ENCODE peak calls at places on chromosome 6, in seven cellular contexts. One of them, this sample, is unnamed.

GRCh38 chr6:152160346-152160745 is 352.9 kb downstream of the ESR1 start:
- DNase-seq in psoas muscle: no peak
- DNase-seq in neural progenitor cell: no peak
- DNase-seq in right lobe of liver: no peak
- DNase-seq in colonic mucosa: no peak
- DNase-seq in mucosa of descending colon: no peak
- DNase-seq in GM12865: peak
- DNase-seq in this sample: peak

GRCh38 chr6:64908104-64908503 is 798.9 kb downstream of the EYS start:
- DNase-seq in neural progenitor cell: no peak
- DNase-seq in right lobe of liver: no peak
- DNase-seq in psoas muscle: no peak
- DNase-seq in mucosa of descending colon: no peak
- DNase-seq in colonic mucosa: no peak
- DNase-seq in GM12865: no peak
- DNase-seq in this sample: no peak

GRCh38 chr6:169974663-169975062 is 223.2 kb downstream of the ERMARD start:
- DNase-seq in psoas muscle: no peak
- DNase-seq in right lobe of liver: no peak
- DNase-seq in GM12865: no peak
- DNase-seq in colonic mucosa: no peak
- DNase-seq in mucosa of descending colon: peak
- DNase-seq in neural progenitor cell: no peak
- DNase-seq in this sample: no peak

GRCh38 chr6:109454483-109455160 is 950 bp downstream of the MICAL1 start:
- DNase-seq in right lobe of liver: no peak
- DNase-seq in GM12865: peak
- DNase-seq in psoas muscle: no peak
- DNase-seq in colonic mucosa: peak
- DNase-seq in mucosa of descending colon: peak
- DNase-seq in neural progenitor cell: no peak
- DNase-seq in this sample: peak

GRCh38 chr6:107740496-107741190 is 83.5 kb downstream of the SCML4 start:
- DNase-seq in colonic mucosa: peak
- DNase-seq in GM12865: peak
- DNase-seq in neural progenitor cell: no peak
- DNase-seq in psoas muscle: no peak
- DNase-seq in mucosa of descending colon: peak
- DNase-seq in right lobe of liver: no peak
- DNase-seq in this sample: no peak

GRCh38 chr6:138716971-138717370 is 56.6 kb upstream of the CCDC28A start:
- DNase-seq in right lobe of liver: no peak
- DNase-seq in GM12865: no peak
- DNase-seq in psoas muscle: no peak
- DNase-seq in neural progenitor cell: no peak
- DNase-seq in mucosa of descending colon: no peak
- DNase-seq in colonic mucosa: no peak
- DNase-seq in this sample: no peak

GRCh38 chr6:5116243-5116991 is 31.3 kb downstream of the PPP1R3G start:
- DNase-seq in GM12865: no peak
- DNase-seq in right lobe of liver: no peak
- DNase-seq in colonic mucosa: no peak
- DNase-seq in psoas muscle: no peak
- DNase-seq in mucosa of descending colon: no peak
- DNase-seq in neural progenitor cell: no peak
- DNase-seq in this sample: no peak

GRCh38 chr6:108477034-108477433 is 83.7 kb upstream of the FOXO3 start:
- DNase-seq in mucosa of descending colon: no peak
- DNase-seq in neural progenitor cell: peak
- DNase-seq in psoas muscle: no peak
- DNase-seq in colonic mucosa: no peak
- DNase-seq in right lobe of liver: no peak
- DNase-seq in GM12865: no peak
- DNase-seq in this sample: no peak

GRCh38 chr6:130076512-130076911 is 58.1 kb downstream of the L3MBTL3 start:
- DNase-seq in mucosa of descending colon: no peak
- DNase-seq in neural progenitor cell: no peak
- DNase-seq in GM12865: peak
- DNase-seq in psoas muscle: no peak
- DNase-seq in right lobe of liver: no peak
- DNase-seq in colonic mucosa: no peak
- DNase-seq in this sample: no peak

GRCh38 chr6:169156108-169156821 is 97.4 kb downstream of the THBS2 start:
- DNase-seq in GM12865: no peak
- DNase-seq in colonic mucosa: no peak
- DNase-seq in neural progenitor cell: no peak
- DNase-seq in right lobe of liver: no peak
- DNase-seq in psoas muscle: no peak
- DNase-seq in mucosa of descending colon: no peak
- DNase-seq in this sample: no peak

GRCh38 chr6:128966934-128967333 is 84.0 kb downstream of the LAMA2 start:
- DNase-seq in psoas muscle: no peak
- DNase-seq in neural progenitor cell: no peak
- DNase-seq in right lobe of liver: no peak
- DNase-seq in mucosa of descending colon: no peak
- DNase-seq in GM12865: no peak
- DNase-seq in colonic mucosa: no peak
- DNase-seq in this sample: no peak

GRCh38 chr6:7920425-7920824 is 9.8 kb upstream of the TXNDC5 start:
- DNase-seq in GM12865: no peak
- DNase-seq in mucosa of descending colon: no peak
- DNase-seq in psoas muscle: no peak
- DNase-seq in colonic mucosa: no peak
- DNase-seq in right lobe of liver: no peak
- DNase-seq in neural progenitor cell: no peak
- DNase-seq in this sample: no peak

GRCh38 chr6:107491791-107492674 is 2.1 kb downstream of the SOBP start:
- DNase-seq in GM12865: no peak
- DNase-seq in psoas muscle: peak
- DNase-seq in colonic mucosa: no peak
- DNase-seq in mucosa of descending colon: no peak
- DNase-seq in right lobe of liver: peak
- DNase-seq in neural progenitor cell: no peak
- DNase-seq in this sample: no peak

GRCh38 chr6:115667478-115667996 is 393.2 kb downstream of the FRK start:
- DNase-seq in mucosa of descending colon: no peak
- DNase-seq in neural progenitor cell: no peak
- DNase-seq in colonic mucosa: no peak
- DNase-seq in GM12865: no peak
- DNase-seq in psoas muscle: no peak
- DNase-seq in right lobe of liver: peak
- DNase-seq in this sample: no peak

GRCh38 chr6:77926198-77926752 is 273.4 kb downstream of the MEI4 start:
- DNase-seq in mucosa of descending colon: no peak
- DNase-seq in neural progenitor cell: peak
- DNase-seq in psoas muscle: no peak
- DNase-seq in GM12865: peak
- DNase-seq in colonic mucosa: no peak
- DNase-seq in right lobe of liver: no peak
- DNase-seq in this sample: no peak
- TF ChIP-seq CTCF in mucosa of descending colon: no peak
- TF ChIP-seq CTCF in neural progenitor cell: peak
- TF ChIP-seq CTCF in psoas muscle: no peak
- TF ChIP-seq CTCF in GM12865: peak
- TF ChIP-seq CTCF in colonic mucosa: no peak
- TF ChIP-seq CTCF in right lobe of liver: peak
- TF ChIP-seq CTCF in this sample: no peak

DNA sequence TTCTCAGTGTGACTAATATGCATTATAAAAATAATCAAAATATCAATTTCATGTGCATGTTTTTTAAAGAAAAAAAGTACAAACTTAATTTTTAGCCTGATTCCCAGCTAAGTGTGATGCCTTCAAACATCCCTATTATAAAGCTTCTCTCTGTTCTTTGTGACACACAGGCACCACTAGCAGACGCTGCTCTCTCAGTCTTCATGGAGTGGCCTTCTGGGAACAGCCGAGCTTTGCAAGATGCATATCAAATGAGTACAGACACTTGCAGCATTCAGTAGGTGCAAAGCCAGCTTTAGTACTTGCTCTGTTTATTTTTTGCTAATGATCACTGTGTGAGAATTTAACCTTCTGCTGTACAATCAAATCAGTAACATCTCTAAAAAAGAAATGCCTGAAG is 340.0 kb downstream of the ADGRB3 start:
- DNase-seq in psoas muscle: no peak
- DNase-seq in mucosa of descending colon: no peak
- DNase-seq in colonic mucosa: no peak
- DNase-seq in neural progenitor cell: peak
- DNase-seq in GM12865: no peak
- DNase-seq in right lobe of liver: no peak
- DNase-seq in this sample: no peak
- TF ChIP-seq CTCF in psoas muscle: no peak
- TF ChIP-seq CTCF in mucosa of descending colon: no peak
- TF ChIP-seq CTCF in colonic mucosa: no peak
- TF ChIP-seq CTCF in neural progenitor cell: peak
- TF ChIP-seq CTCF in GM12865: no peak
- TF ChIP-seq CTCF in right lobe of liver: no peak
- TF ChIP-seq CTCF in this sample: no peak

DNA sequence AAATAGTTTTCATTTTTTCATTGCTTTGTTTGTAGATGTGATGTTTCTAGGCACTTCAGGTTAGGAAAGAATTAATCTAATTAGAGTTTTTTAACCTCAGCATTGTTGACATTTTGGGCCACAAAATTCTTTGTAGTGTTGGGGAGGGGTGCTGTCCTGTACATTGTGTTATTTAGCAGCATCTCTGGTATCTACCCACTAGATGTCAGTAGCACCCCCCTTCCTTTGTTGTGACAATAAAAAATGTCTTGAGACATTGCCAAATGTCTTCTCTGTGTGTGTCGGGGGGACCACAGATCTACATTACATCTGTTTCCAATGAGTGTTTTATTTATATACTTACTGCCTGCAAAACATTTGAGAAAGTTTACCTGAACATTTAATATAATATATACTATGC is 45.6 kb downstream of the EYA4 start:
- DNase-seq in mucosa of descending colon: no peak
- DNase-seq in psoas muscle: no peak
- DNase-seq in neural progenitor cell: peak
- DNase-seq in colonic mucosa: no peak
- DNase-seq in GM12865: peak
- DNase-seq in right lobe of liver: no peak
- DNase-seq in this sample: peak
- TF ChIP-seq CTCF in mucosa of descending colon: no peak
- TF ChIP-seq CTCF in psoas muscle: no peak
- TF ChIP-seq CTCF in neural progenitor cell: peak
- TF ChIP-seq CTCF in colonic mucosa: no peak
- TF ChIP-seq CTCF in GM12865: peak
- TF ChIP-seq CTCF in right lobe of liver: peak
- TF ChIP-seq CTCF in this sample: no peak

GRCh38 chr6:11912420-11912819 is 99.7 kb upstream of the HIVEP1 start:
- DNase-seq in right lobe of liver: no peak
- DNase-seq in GM12865: peak
- DNase-seq in mucosa of descending colon: no peak
- DNase-seq in psoas muscle: no peak
- DNase-seq in colonic mucosa: no peak
- DNase-seq in neural progenitor cell: no peak
- DNase-seq in this sample: no peak
- TF ChIP-seq CTCF in right lobe of liver: peak
- TF ChIP-seq CTCF in GM12865: no peak
- TF ChIP-seq CTCF in mucosa of descending colon: no peak
- TF ChIP-seq CTCF in psoas muscle: no peak
- TF ChIP-seq CTCF in colonic mucosa: no peak
- TF ChIP-seq CTCF in neural progenitor cell: peak
- TF ChIP-seq CTCF in this sample: no peak

DNA sequence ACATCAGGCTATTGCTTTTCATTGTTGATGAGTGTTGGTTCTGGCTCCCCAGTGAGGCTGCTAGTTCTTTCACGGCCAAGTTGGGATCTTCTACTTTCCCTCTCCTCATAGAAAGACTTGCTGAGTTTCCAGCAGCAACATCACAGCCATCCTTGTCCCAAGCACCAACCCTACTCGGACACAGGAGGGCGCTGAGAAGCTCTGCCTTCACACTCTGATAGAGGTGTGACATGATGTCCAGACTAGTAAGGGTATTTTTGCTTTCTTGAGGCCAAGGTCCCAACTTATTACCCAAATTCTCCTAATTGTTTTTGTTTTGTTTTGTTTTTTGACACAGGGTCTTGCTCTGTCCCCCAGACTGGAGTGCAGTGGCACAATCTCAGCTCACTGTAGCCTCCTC is 3.0 kb upstream of the GCM1 start:
- DNase-seq in neural progenitor cell: peak
- DNase-seq in right lobe of liver: no peak
- DNase-seq in GM12865: peak
- DNase-seq in colonic mucosa: no peak
- DNase-seq in mucosa of descending colon: no peak
- DNase-seq in psoas muscle: no peak
- DNase-seq in this sample: no peak
- TF ChIP-seq CTCF in neural progenitor cell: peak
- TF ChIP-seq CTCF in right lobe of liver: no peak
- TF ChIP-seq CTCF in GM12865: peak
- TF ChIP-seq CTCF in colonic mucosa: no peak
- TF ChIP-seq CTCF in mucosa of descending colon: no peak
- TF ChIP-seq CTCF in psoas muscle: no peak
- TF ChIP-seq CTCF in this sample: peak

DNA sequence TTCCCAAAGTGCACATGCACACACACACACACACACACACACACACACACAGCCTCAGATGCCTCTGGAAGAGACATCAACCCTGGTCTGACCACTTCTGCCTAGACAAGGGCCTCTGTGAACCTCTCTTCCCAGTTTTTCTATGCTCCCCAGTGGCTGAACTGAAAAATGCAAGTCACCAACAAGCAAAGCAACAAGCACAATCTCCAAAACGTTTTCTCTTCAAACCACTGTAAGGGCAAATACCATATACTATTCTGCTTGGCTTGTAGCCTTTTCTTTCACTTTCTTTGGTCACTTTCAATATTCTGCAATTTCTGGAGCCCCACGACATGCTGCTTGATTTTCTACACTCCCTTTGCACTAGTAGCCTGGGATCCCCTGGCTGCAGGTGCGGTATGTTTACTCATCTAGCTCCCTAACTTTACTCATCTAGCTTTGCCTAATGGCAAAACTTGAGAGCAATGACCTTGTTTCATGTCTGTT is 121.4 kb upstream of the DST start:
- DNase-seq in mucosa of descending colon: no peak
- DNase-seq in colonic mucosa: peak
- DNase-seq in psoas muscle: no peak
- DNase-seq in neural progenitor cell: peak
- DNase-seq in GM12865: peak
- DNase-seq in right lobe of liver: no peak
- DNase-seq in this sample: no peak
- TF ChIP-seq CTCF in mucosa of descending colon: no peak
- TF ChIP-seq CTCF in colonic mucosa: no peak
- TF ChIP-seq CTCF in psoas muscle: peak
- TF ChIP-seq CTCF in neural progenitor cell: peak
- TF ChIP-seq CTCF in GM12865: peak
- TF ChIP-seq CTCF in right lobe of liver: peak
- TF ChIP-seq CTCF in this sample: peak

DNA sequence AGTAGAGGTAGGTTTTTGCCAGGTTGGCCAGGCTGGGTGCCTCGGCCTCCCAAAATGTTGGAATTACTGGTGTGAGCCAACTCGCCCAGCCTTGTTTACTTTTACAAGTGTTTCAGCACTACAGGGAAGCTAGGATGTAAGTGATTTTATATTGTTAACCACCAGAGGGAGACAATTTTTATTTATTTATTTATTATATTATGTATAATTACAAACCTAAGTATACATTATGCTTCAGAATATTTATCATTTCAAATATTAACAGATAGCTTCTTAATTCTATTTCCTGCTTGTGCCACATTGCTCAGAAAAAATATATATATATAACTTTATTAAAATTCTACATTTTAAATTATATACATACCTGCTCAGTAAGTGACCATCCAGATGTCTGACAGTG is 9.8 kb downstream of the MMUT start:
- DNase-seq in right lobe of liver: no peak
- DNase-seq in colonic mucosa: no peak
- DNase-seq in GM12865: no peak
- DNase-seq in mucosa of descending colon: no peak
- DNase-seq in neural progenitor cell: no peak
- DNase-seq in psoas muscle: no peak
- DNase-seq in this sample: no peak
- TF ChIP-seq CTCF in right lobe of liver: no peak
- TF ChIP-seq CTCF in colonic mucosa: no peak
- TF ChIP-seq CTCF in GM12865: no peak
- TF ChIP-seq CTCF in mucosa of descending colon: no peak
- TF ChIP-seq CTCF in neural progenitor cell: peak
- TF ChIP-seq CTCF in psoas muscle: peak
- TF ChIP-seq CTCF in this sample: no peak